ENCODE peak calls at places on chromosomes 16 and 17, in four cellular contexts. O is IMR-90, H is H1, Y is mesendoderm. B is an unnamed sample.

GRCh38 chr16:86697715-86698114 is 119.4 kb downstream of the FOXL1 start:
- DNase-seq in Y (no peak), O (peak; percentile 49), H (no peak), B (no peak)

GRCh38 chr17:296382-296781 is 56.2 kb downstream of the RPH3AL start:
- DNase-seq in O (no peak), H (no peak), Y (no peak), B (no peak)

GRCh38 chr17:38579934-38580333 is 25.8 kb downstream of the SRCIN1 start:
- DNase-seq in Y (peak; percentile 72), O (peak; percentile 13), H (no peak), B (peak; percentile 89)

GRCh38 chr17:6069611-6070279 is 434 bp upstream of the WSCD1 start:
- DNase-seq in H (no peak), O (no peak), Y (no peak), B (no peak)

GRCh38 chr16:85757341-85757822 is 6.5 kb upstream of the C16orf74 start:
- DNase-seq in Y (no peak), H (no peak), O (peak; percentile 89), B (no peak)

GRCh38 chr17:77802811-77803220 is 155.7 kb upstream of the TNRC6C start:
- DNase-seq in O (peak; percentile 24), H (no peak), Y (peak; percentile 85), B (peak; percentile 72)

GRCh38 chr17:40326014-40326831 is 17.2 kb downstream of the RARA start:
- DNase-seq in Y (no peak), H (no peak), O (no peak), B (no peak)

GRCh38 chr17:77541995-77542394 is 401.2 kb downstream of the SEC14L1 start:
- DNase-seq in Y (peak; percentile 38), H (no peak), O (no peak), B (no peak)

GRCh38 chr16:81175325-81175891 is 63.1 kb upstream of the BCO1 start:
- DNase-seq in H (no peak), Y (no peak), O (peak; percentile 84), B (no peak)

GRCh38 chr17:56319531-56319930 is 166.3 kb downstream of the ANKFN1 start:
- DNase-seq in Y (peak; percentile 81), H (no peak), O (peak; percentile 70), B (no peak)

GRCh38 chr16:15853021-15853420 is 3.8 kb downstream of the MYH11 start:
- DNase-seq in O (no peak), Y (no peak), H (no peak), B (no peak)

GRCh38 chr16:84228321-84228838 is 11.4 kb downstream of the KCNG4 start:
- DNase-seq in O (peak; percentile 89), Y (peak; percentile 91), H (peak; percentile 36), B (peak; percentile 83)

GRCh38 chr17:752002-752619 is at the start of gene GEMIN4:
- DNase-seq in Y (peak; percentile 94), H (peak; percentile 86), O (peak; percentile 81), B (peak; percentile 98)

GRCh38 chr17:32854834-32855389 is 22.0 kb downstream of the MYO1D start:
- DNase-seq in O (no peak), Y (no peak), H (no peak), B (no peak)

GRCh38 chr16:8893976-8894690 is 12.0 kb downstream of the LITAFD start:
- DNase-seq in Y (no peak), O (no peak), H (no peak), B (no peak)

GRCh38 chr16:12313902-12314621 is 337.5 kb downstream of the SNX29 start:
- DNase-seq in Y (no peak), O (no peak), H (no peak), B (no peak)

GRCh38 chr17:17742133-17742621 is 60.9 kb downstream of the RAI1 start:
- DNase-seq in O (no peak), Y (no peak), H (no peak), B (no peak)

GRCh38 chr16:17224859-17225258 is 245.9 kb downstream of the XYLT1 start:
- DNase-seq in Y (no peak), H (no peak), O (peak; percentile 82), B (no peak)

GRCh38 chr16:60763869-60764268 is 1272.4 kb downstream of the CDH8 start:
- DNase-seq in H (no peak), Y (no peak), O (no peak), B (no peak)

GRCh38 chr17:57542518-57542917 is 202.6 kb downstream of the CCDC182 start:
- DNase-seq in O (no peak), Y (no peak), H (no peak), B (no peak)

GRCh38 chr17:78742901-78743300 is 39.2 kb downstream of the CYTH1 start:
- DNase-seq in H (no peak), O (no peak), Y (no peak), B (no peak)

GRCh38 chr17:49217651-49218413 is 7.3 kb downstream of the ABI3 start:
- DNase-seq in H (no peak), Y (no peak), O (no peak), B (no peak)

GRCh38 chr16:51666821-51667220 is 515.8 kb upstream of the SALL1 start:
- DNase-seq in Y (no peak), O (no peak), H (no peak), B (no peak)

GRCh38 chr16:51665599-51665998 is 514.5 kb upstream of the SALL1 start:
- DNase-seq in H (no peak), O (no peak), Y (no peak), B (no peak)

GRCh38 chr16:51670527-51670926 is 519.5 kb upstream of the SALL1 start:
- DNase-seq in Y (peak; percentile 90), O (no peak), H (no peak), B (no peak)

DNA sequence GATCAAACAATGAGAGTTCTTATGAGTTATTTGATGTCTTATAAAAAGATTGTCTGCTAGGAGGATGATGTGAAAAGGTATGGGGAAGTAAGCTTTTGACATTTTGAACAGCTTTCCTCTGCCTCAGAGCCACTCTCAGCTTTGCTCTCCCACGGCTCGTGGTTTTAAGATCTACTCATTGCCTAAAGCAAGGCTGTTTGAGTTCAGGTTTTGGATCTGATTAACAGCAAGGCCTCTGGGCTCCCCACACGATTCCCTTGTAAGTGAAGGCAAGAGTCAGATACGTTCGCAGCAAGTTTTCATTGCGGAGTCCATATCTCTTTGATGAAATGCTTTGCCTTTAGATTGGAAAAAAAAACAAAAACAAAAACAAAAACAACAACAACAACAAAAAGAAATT is 515.0 kb upstream of the SALL1 start:
- DNase-seq in Y (no peak), H (no peak), O (no peak), B (no peak)
- H3K9ac ChIP-seq in Y (no peak overlapping the region), H (no peak overlapping the region), O (no peak overlapping the region), B (no peak overlapping the region)

GRCh38 chr16:88835383-88835782 is 21.4 kb downstream of the GALNS start:
- DNase-seq in O (no peak), H (no peak), Y (no peak), B (no peak)

GRCh38 chr16:88837806-88838205 is 18.9 kb downstream of the GALNS start:
- DNase-seq in H (no peak), Y (no peak), O (no peak), B (no peak)

GRCh38 chr16:88836791-88837190 is 20.0 kb downstream of the GALNS start:
- DNase-seq in Y (no peak), O (no peak), H (no peak), B (no peak)

GRCh38 chr16:88834670-88835069 is 22.1 kb downstream of the GALNS start:
- DNase-seq in H (no peak), O (no peak), Y (no peak), B (no peak)

DNA sequence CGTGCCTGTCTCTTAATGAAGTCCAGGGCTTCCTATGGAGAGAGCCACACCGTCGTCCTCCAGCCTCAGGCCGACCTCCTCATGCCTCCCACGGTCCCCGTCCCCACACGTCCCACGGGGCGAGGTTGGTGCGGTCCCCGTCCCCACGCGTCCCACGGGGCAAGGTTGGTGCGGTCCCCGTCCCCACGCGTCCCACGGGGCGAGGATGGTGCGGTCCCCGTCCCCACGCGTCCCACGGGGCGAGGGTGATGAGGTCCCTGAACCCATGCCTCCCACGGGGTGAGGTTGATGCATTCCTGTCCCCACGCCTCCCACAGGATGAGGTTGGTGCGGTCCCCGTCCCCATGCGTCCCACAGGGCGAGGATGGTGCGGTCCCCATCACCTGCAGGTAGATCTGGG is 20.9 kb downstream of the GALNS start:
- DNase-seq in O (no peak), H (no peak), Y (no peak), B (no peak)
- H3K56ac ChIP-seq in O (no peak overlapping the region), H (no peak overlapping the region), Y (no peak overlapping the region), B (no peak overlapping the region)

GRCh38 chr16:1164975-1165374 is 12.1 kb downstream of the CACNA1H start:
- DNase-seq in H (no peak), O (no peak), Y (no peak), B (no peak)
- H3K9ac ChIP-seq in H (no peak overlapping the region), O (no peak overlapping the region), Y (no peak overlapping the region), B (no peak overlapping the region)

DNA sequence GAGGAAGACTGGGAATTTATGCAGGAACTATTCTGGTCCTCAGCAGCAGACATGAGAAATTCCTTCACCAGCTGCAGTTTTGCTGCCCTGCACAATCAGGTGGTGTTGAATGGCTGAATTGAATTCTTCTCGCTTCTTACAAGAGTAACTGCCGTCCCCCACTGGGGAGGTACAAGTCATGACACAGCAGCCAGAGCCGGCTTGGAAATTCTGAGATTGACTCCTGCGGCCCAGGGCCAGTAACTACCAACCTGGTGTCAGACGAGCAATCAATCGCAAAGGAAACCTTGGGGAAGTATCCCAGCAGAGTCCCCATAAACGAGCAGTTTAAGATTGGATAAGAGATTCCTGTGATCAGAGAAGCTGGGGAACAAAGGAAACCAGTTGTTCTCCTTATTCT is 30.7 kb downstream of the KNOP1 start:
- DNase-seq in Y (peak; percentile 93), H (no peak), O (no peak), B (no peak)
- H3K56ac ChIP-seq in Y (peak overlapping the region; percentile 49), H (no peak overlapping the region), O (no peak overlapping the region), B (no peak overlapping the region)